ENCODE peak calls at places on chromosome 2, in ten cellular contexts. V is IMR-90, L is brain microvascular endothelial cell, R is A549, M is thoracic aorta, J is stomach, O is AG04450, W is aorta, I is neuronal stem cell, K is lower lobe of right lung. E is an unnamed sample.
A peak's percentile ranks its signal among the peaks of the same experiment; 100 is the strongest.

GRCh38 chr2:54708584-54709340 is 14.7 kb upstream of the EML6 start:
- DNase-seq in V (no peak), L (no peak), R (no peak), M (no peak), J (peak; percentile 59), O (no peak), W (peak; percentile 70), I (no peak), K (peak; percentile 60), E (no peak)

GRCh38 chr2:56132138-56132537 is 51.7 kb upstream of the CCDC85A start:
- DNase-seq in V (peak; percentile 47), L (peak; percentile 6), R (peak; percentile 49), M (no peak), J (no peak), O (peak; percentile 10), W (no peak), I (peak; percentile 41), K (no peak), E (no peak)

GRCh38 chr2:68487773-68488355 is 20.5 kb downstream of the APLF start:
- DNase-seq in V (peak; percentile 53), L (no peak), R (peak; percentile 21), M (no peak), J (no peak), O (no peak), W (no peak), I (no peak), K (no peak), E (no peak)

GRCh38 chr2:238868067-238868524 is 20.2 kb downstream of the TWIST2 start:
- DNase-seq in V (no peak), L (no peak), R (no peak), M (peak; percentile 52), J (no peak), O (no peak), W (peak; percentile 66), I (no peak), K (no peak), E (no peak)

GRCh38 chr2:36445191-36445590 is 89.6 kb downstream of the CRIM1 start:
- DNase-seq in V (no peak), L (no peak), R (no peak), M (no peak), J (no peak), O (no peak), W (no peak), I (no peak), K (no peak), E (no peak)

GRCh38 chr2:201715459-201715858 is 17.0 kb upstream of the MPP4 start:
- DNase-seq in V (no peak), L (no peak), R (no peak), M (no peak), J (peak; percentile 74), O (no peak), W (no peak), I (no peak), K (no peak), E (no peak)

GRCh38 chr2:128137094-128137616 is 46.2 kb downstream of the UGGT1 start:
- DNase-seq in V (no peak), L (no peak), R (no peak), M (no peak), J (no peak), O (no peak), W (no peak), I (no peak), K (no peak), E (no peak)

GRCh38 chr2:240143801-240144648 is 3.6 kb upstream of the OTOS start:
- DNase-seq in V (peak; percentile 22), L (peak; percentile 46), R (peak; percentile 79), M (no peak), J (peak; percentile 73), O (no peak), W (peak; percentile 78), I (peak; percentile 69), K (peak; percentile 81), E (no peak)

GRCh38 chr2:25215232-25215631 is 46.9 kb upstream of the POMC start:
- DNase-seq in V (no peak), L (no peak), R (no peak), M (no peak), J (no peak), O (no peak), W (peak; percentile 45), I (no peak), K (no peak), E (no peak)

GRCh38 chr2:70656421-70657010 is 102.9 kb upstream of the TGFA start:
- DNase-seq in V (no peak), L (no peak), R (no peak), M (no peak), J (no peak), O (no peak), W (no peak), I (no peak), K (no peak), E (no peak)

GRCh38 chr2:230254152-230254881 is 28.8 kb downstream of the SP140 start:
- DNase-seq in V (no peak), L (no peak), R (no peak), M (no peak), J (no peak), O (no peak), W (no peak), I (no peak), K (no peak), E (no peak)
- H3K27ac ChIP-seq in V (no peak overlapping the region), L (no peak overlapping the region), R (no peak overlapping the region), M (no peak overlapping the region), J (no peak overlapping the region), O (no peak overlapping the region), W (no peak overlapping the region), I (no peak overlapping the region), K (no peak overlapping the region), E (no peak overlapping the region)

GRCh38 chr2:7015007-7015950 is 98.1 kb downstream of the RNF144A start:
- DNase-seq in V (no peak), L (no peak), R (no peak), M (no peak), J (no peak), O (no peak), W (no peak), I (no peak), K (no peak), E (no peak)
- H3K27ac ChIP-seq in V (no peak overlapping the region), L (no peak overlapping the region), R (no peak overlapping the region), M (no peak overlapping the region), J (no peak overlapping the region), O (no peak overlapping the region), W (no peak overlapping the region), I (no peak overlapping the region), K (no peak overlapping the region), E (no peak overlapping the region)

GRCh38 chr2:46300406-46300832 is 3.2 kb downstream of the EPAS1 start:
- DNase-seq in V (no peak), L (no peak), R (no peak), M (no peak), J (no peak), O (no peak), W (no peak), I (no peak), K (no peak), E (no peak)
- H3K27ac ChIP-seq in V (no peak overlapping the region), L (no peak overlapping the region), R (peak overlapping the region; percentile 81), M (peak overlapping the region; percentile 89), J (peak overlapping the region; percentile 96), O (no peak overlapping the region), W (no peak overlapping the region), I (no peak overlapping the region), K (peak overlapping the region; percentile 98), E (peak overlapping the region; percentile 89)

DNA sequence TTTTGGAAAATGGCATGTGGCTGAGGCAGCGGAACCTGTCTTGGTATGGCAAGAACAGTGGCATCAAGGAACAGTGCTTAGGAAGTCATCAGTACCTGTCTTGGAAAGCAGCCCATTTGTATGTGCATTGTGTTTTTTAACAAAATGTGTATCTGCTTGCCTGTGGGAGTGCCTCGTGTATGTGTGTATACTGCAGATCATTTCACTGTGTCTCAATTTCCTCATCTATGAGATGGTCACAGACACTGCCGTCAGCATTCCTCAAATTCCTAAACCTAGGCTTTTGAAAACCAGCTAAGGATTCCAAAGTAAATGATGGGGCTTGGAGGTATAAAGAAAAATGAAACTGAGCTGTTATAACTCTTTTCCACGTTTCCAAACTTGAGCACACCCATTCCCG is 441.3 kb downstream of the RND3 start:
- DNase-seq in V (peak; percentile 52), L (peak; percentile 49), R (no peak), M (no peak), J (no peak), O (no peak), W (no peak), I (no peak), K (no peak), E (no peak)
- H3K27ac ChIP-seq in V (no peak overlapping the region), L (peak overlapping the region; percentile 15), R (no peak overlapping the region), M (no peak overlapping the region), J (no peak overlapping the region), O (no peak overlapping the region), W (no peak overlapping the region), I (no peak overlapping the region), K (no peak overlapping the region), E (no peak overlapping the region)

E was measured in epithelial cell of prostate.